ENCODE peak calls at places on chromosomes 4 and X, in eight cellular contexts. T is left lung; J is heart right ventricle; X is activated CD4-positive, alpha-beta T cell treated with anti-CD3 and anti-CD28 coated beads for 36 hours; Z is GM23338; N is foreskin keratinocyte; B is gastroesophageal sphincter; Y is omental fat pad. C is an unnamed sample.

GRCh38 chr4:165375465-165375864 is 3.3 kb upstream of the CPE start:
- ATAC-seq in T (no peak), J (no peak), X (no peak), Z (no peak), N (no peak), B (no peak), Y (no peak), C (no peak)

GRCh38 chr4:94757192-94758140 is at the start of gene BMPR1B:
- ATAC-seq in T (peak; percentile 73), J (peak; percentile 65), X (peak; percentile 42), Z (peak; percentile 18), N (peak; percentile 61), B (peak; percentile 68), Y (peak; percentile 62), C (no peak)

GRCh38 chr4:2936773-2937145 is 26.4 kb downstream of the NOP14 start:
- ATAC-seq in T (no peak), J (no peak), X (peak; percentile 54), Z (no peak), N (peak; percentile 71), B (no peak), Y (no peak), C (peak; percentile 39)

GRCh38 chr4:39730067-39730466 is 32.1 kb downstream of the UBE2K start:
- ATAC-seq in T (peak; percentile 91), J (peak; percentile 35), X (no peak), Z (no peak), N (no peak), B (no peak), Y (no peak), C (no peak)

GRCh38 chrX:63746278-63746677 is 38.7 kb downstream of the ARHGEF9 start:
- ATAC-seq in T (no peak), J (no peak), X (peak; percentile 97), Z (no peak), N (no peak), B (no peak), Y (no peak), C (peak; percentile 97)

GRCh38 chrX:69150294-69150960 is 14.8 kb downstream of the PJA1 start:
- ATAC-seq in T (no peak), J (no peak), X (no peak), Z (peak; percentile 17), N (peak; percentile 93), B (no peak), Y (no peak), C (no peak)

GRCh38 chr4:185358514-185359433 is 37.0 kb downstream of the LRP2BP start:
- ATAC-seq in T (no peak), J (no peak), X (no peak), Z (peak; percentile 44), N (no peak), B (no peak), Y (no peak), C (no peak)

GRCh38 chr4:94463771-94464170 is 12.0 kb downstream of the PDLIM5 start:
- ATAC-seq in T (no peak), J (peak; percentile 32), X (no peak), Z (no peak), N (peak; percentile 99), B (no peak), Y (peak; percentile 56), C (peak; percentile 64)

GRCh38 chr4:169098054-169098896 is 88.2 kb upstream of the CBR4 start:
- ATAC-seq in T (peak; percentile 62), J (no peak), X (peak; percentile 36), Z (no peak), N (no peak), B (no peak), Y (no peak), C (peak; percentile 46)

GRCh38 chrX:115332832-115333231 is 43.3 kb downstream of the LUZP4 start:
- ATAC-seq in T (no peak), J (no peak), X (no peak), Z (no peak), N (no peak), B (no peak), Y (no peak), C (no peak)

GRCh38 chr4:22676058-22676457 is 16.7 kb upstream of the GBA3 start:
- ATAC-seq in T (peak; percentile 72), J (no peak), X (no peak), Z (no peak), N (no peak), B (no peak), Y (no peak), C (no peak)

GRCh38 chr4:22385615-22386014 is 130.3 kb downstream of the ADGRA3 start:
- ATAC-seq in T (no peak), J (no peak), X (peak; percentile 92), Z (no peak), N (peak; percentile 98), B (no peak), Y (peak; percentile 84), C (no peak)

GRCh38 chr4:63670735-63671134 is 738.5 kb downstream of the TECRL start:
- ATAC-seq in T (no peak), J (no peak), X (no peak), Z (no peak), N (no peak), B (no peak), Y (no peak), C (no peak)

GRCh38 chrX:40104649-40105015 is 6.9 kb upstream of the BCOR start:
- ATAC-seq in T (no peak), J (peak; percentile 46), X (peak; percentile 21), Z (no peak), N (peak; percentile 41), B (peak; percentile 9), Y (peak; percentile 62), C (peak; percentile 34)

GRCh38 chr4:146791439-146791838 is 152.7 kb downstream of the POU4F2 start:
- ATAC-seq in T (peak; percentile 82), J (no peak), X (no peak), Z (no peak), N (no peak), B (no peak), Y (no peak), C (no peak)

GRCh38 chrX:8971116-8971515 is 62.8 kb downstream of the FAM9B start:
- ATAC-seq in T (peak; percentile 78), J (peak; percentile 47), X (peak; percentile 63), Z (peak; percentile 79), N (peak; percentile 62), B (no peak), Y (no peak), C (no peak)

GRCh38 chr4:124019749-124020549 is 623.4 kb downstream of the SPRY1 start:
- ATAC-seq in T (peak; percentile 69), J (peak; percentile 45), X (no peak), Z (no peak), N (no peak), B (peak; percentile 73), Y (peak; percentile 34), C (no peak)

GRCh38 chrX:72002886-72003285 is 92.2 kb downstream of the NHSL2 start:
- ATAC-seq in T (no peak), J (no peak), X (no peak), Z (no peak), N (no peak), B (no peak), Y (no peak), C (no peak)

GRCh38 chr4:98601719-98602118 is 56.7 kb downstream of the TSPAN5 start:
- ATAC-seq in T (no peak), J (no peak), X (peak; percentile 77), Z (no peak), N (peak; percentile 93), B (no peak), Y (no peak), C (peak; percentile 64)

GRCh38 chrX:111511477-111511876 is at the start of gene SERTM2:
- ATAC-seq in T (peak; percentile 73), J (no peak), X (no peak), Z (peak; percentile 90), N (peak; percentile 57), B (no peak), Y (peak; percentile 75), C (no peak)

GRCh38 chr4:160159457-160159856 is 1056.6 kb downstream of the RAPGEF2 start:
- ATAC-seq in T (no peak), J (no peak), X (no peak), Z (no peak), N (no peak), B (peak; percentile 7), Y (no peak), C (no peak)

GRCh38 chr4:73127839-73128448 is 58.4 kb upstream of the COX18 start:
- ATAC-seq in T (peak; percentile 35), J (peak; percentile 76), X (peak; percentile 85), Z (peak; percentile 93), N (peak; percentile 78), B (no peak), Y (no peak), C (peak; percentile 71)

C was measured in activated CD4-positive, CD25-positive, alpha-beta regulatory T cell treated with anti-CD3 and anti-CD28 coated beads, Interleukin-2, amount 50 U/mL, for 24 hours.